ENCODE peak calls at places on chromosomes 3 and 15, in five cellular contexts. One of them, this sample, is unnamed. For H3K4me1, the result is how much of the 10 kb centered on the place peaks cover.

GRCh38 chr3:99974989-99975388 is 139.3 kb downstream of the FILIP1L start:
- DNase-seq in IMR-90: no peak
- DNase-seq in naive thymus-derived CD4-positive, alpha-beta T cell: no peak
- DNase-seq in cardiac muscle cell: no peak
- DNase-seq in OCI-LY7: no peak
- DNase-seq in this sample: no peak

GRCh38 chr15:35545316-35545824 is 595 bp downstream of the DPH6 start:
- DNase-seq in IMR-90: peak
- DNase-seq in naive thymus-derived CD4-positive, alpha-beta T cell: no peak
- DNase-seq in cardiac muscle cell: peak
- DNase-seq in OCI-LY7: peak
- DNase-seq in this sample: peak

GRCh38 chr15:29090617-29091466 is 178.8 kb downstream of the NSMCE3 start:
- DNase-seq in IMR-90: peak
- DNase-seq in naive thymus-derived CD4-positive, alpha-beta T cell: peak
- DNase-seq in cardiac muscle cell: peak
- DNase-seq in OCI-LY7: peak
- DNase-seq in this sample: peak

GRCh38 chr3:39721076-39721475 is 88.3 kb upstream of the MYRIP start:
- DNase-seq in IMR-90: no peak
- DNase-seq in naive thymus-derived CD4-positive, alpha-beta T cell: no peak
- DNase-seq in cardiac muscle cell: no peak
- DNase-seq in OCI-LY7: no peak
- DNase-seq in this sample: no peak

GRCh38 chr3:182405752-182406151 is 387.6 kb upstream of the ATP11B start:
- DNase-seq in IMR-90: no peak
- DNase-seq in naive thymus-derived CD4-positive, alpha-beta T cell: no peak
- DNase-seq in cardiac muscle cell: no peak
- DNase-seq in OCI-LY7: no peak
- DNase-seq in this sample: no peak

GRCh38 chr15:60265057-60265456 is 132.7 kb downstream of the ANXA2 start:
- DNase-seq in IMR-90: no peak
- DNase-seq in naive thymus-derived CD4-positive, alpha-beta T cell: no peak
- DNase-seq in cardiac muscle cell: no peak
- DNase-seq in OCI-LY7: no peak
- DNase-seq in this sample: no peak

GRCh38 chr3:131223373-131224289 is 157.9 kb upstream of the NUDT16 start:
- DNase-seq in IMR-90: no peak
- DNase-seq in naive thymus-derived CD4-positive, alpha-beta T cell: no peak
- DNase-seq in cardiac muscle cell: no peak
- DNase-seq in OCI-LY7: no peak
- DNase-seq in this sample: no peak

GRCh38 chr15:47577476-47577875 is 139.8 kb upstream of the SEMA6D start:
- DNase-seq in IMR-90: no peak
- DNase-seq in naive thymus-derived CD4-positive, alpha-beta T cell: no peak
- DNase-seq in cardiac muscle cell: peak
- DNase-seq in OCI-LY7: no peak
- DNase-seq in this sample: no peak

GRCh38 chr15:81155375-81156218 is 21.5 kb downstream of the CFAP161 start:
- DNase-seq in IMR-90: peak
- DNase-seq in naive thymus-derived CD4-positive, alpha-beta T cell: peak
- DNase-seq in cardiac muscle cell: peak
- DNase-seq in OCI-LY7: peak
- DNase-seq in this sample: peak

GRCh38 chr15:53903129-53903528 is 75.1 kb upstream of the UNC13C start:
- DNase-seq in IMR-90: no peak
- DNase-seq in naive thymus-derived CD4-positive, alpha-beta T cell: no peak
- DNase-seq in cardiac muscle cell: no peak
- DNase-seq in OCI-LY7: no peak
- DNase-seq in this sample: no peak

GRCh38 chr3:87227835-87228144 is 681 bp downstream of the CHMP2B start:
- DNase-seq in IMR-90: peak
- DNase-seq in naive thymus-derived CD4-positive, alpha-beta T cell: no peak
- DNase-seq in cardiac muscle cell: no peak
- DNase-seq in OCI-LY7: peak
- DNase-seq in this sample: no peak

GRCh38 chr3:194572944-194573491 is 60.2 kb downstream of the TMEM44 start:
- DNase-seq in IMR-90: peak
- DNase-seq in naive thymus-derived CD4-positive, alpha-beta T cell: no peak
- DNase-seq in cardiac muscle cell: no peak
- DNase-seq in OCI-LY7: no peak
- DNase-seq in this sample: no peak
- H3K4me1 ChIP-seq in IMR-90: under half
- H3K4me1 ChIP-seq in naive thymus-derived CD4-positive, alpha-beta T cell: under half
- H3K4me1 ChIP-seq in cardiac muscle cell: under half
- H3K4me1 ChIP-seq in OCI-LY7: under half
- H3K4me1 ChIP-seq in this sample: under half

GRCh38 chr3:169659096-169659521 is 4.4 kb downstream of the MECOM start:
- DNase-seq in IMR-90: no peak
- DNase-seq in naive thymus-derived CD4-positive, alpha-beta T cell: no peak
- DNase-seq in cardiac muscle cell: no peak
- DNase-seq in OCI-LY7: no peak
- DNase-seq in this sample: peak
- H3K4me1 ChIP-seq in IMR-90: under half
- H3K4me1 ChIP-seq in naive thymus-derived CD4-positive, alpha-beta T cell: under half
- H3K4me1 ChIP-seq in cardiac muscle cell: under half
- H3K4me1 ChIP-seq in OCI-LY7: under half
- H3K4me1 ChIP-seq in this sample: half or more

GRCh38 chr3:81753416-81754014 is 7.9 kb downstream of the GBE1 start:
- DNase-seq in IMR-90: no peak
- DNase-seq in naive thymus-derived CD4-positive, alpha-beta T cell: no peak
- DNase-seq in cardiac muscle cell: no peak
- DNase-seq in OCI-LY7: no peak
- DNase-seq in this sample: no peak

GRCh38 chr3:81758275-81758674 is 3.2 kb downstream of the GBE1 start:
- DNase-seq in IMR-90: peak
- DNase-seq in naive thymus-derived CD4-positive, alpha-beta T cell: no peak
- DNase-seq in cardiac muscle cell: no peak
- DNase-seq in OCI-LY7: no peak
- DNase-seq in this sample: no peak

GRCh38 chr3:81749285-81749684 is 12.2 kb downstream of the GBE1 start:
- DNase-seq in IMR-90: peak
- DNase-seq in naive thymus-derived CD4-positive, alpha-beta T cell: no peak
- DNase-seq in cardiac muscle cell: no peak
- DNase-seq in OCI-LY7: no peak
- DNase-seq in this sample: no peak

DNA sequence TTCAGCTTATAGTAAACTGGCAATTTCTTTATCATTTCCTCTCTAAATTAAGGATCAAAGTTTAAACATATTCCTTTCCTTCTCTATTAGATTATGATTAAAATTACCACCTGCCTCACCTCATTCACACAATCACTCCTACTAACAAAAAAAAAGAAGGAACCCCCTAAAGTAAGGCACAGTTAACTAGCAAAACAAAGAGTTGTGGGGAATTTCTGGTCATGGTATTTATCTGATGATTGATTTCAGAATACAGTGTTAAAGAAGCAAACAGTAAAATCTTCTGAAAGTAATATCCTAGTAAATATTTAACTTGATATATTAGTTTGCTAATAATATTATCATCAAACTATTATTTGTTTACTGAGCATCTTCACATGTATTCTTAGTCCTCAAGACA is 8.8 kb downstream of the GBE1 start:
- DNase-seq in IMR-90: no peak
- DNase-seq in naive thymus-derived CD4-positive, alpha-beta T cell: no peak
- DNase-seq in cardiac muscle cell: no peak
- DNase-seq in OCI-LY7: no peak
- DNase-seq in this sample: no peak
- H3K4me1 ChIP-seq in IMR-90: under half
- H3K4me1 ChIP-seq in naive thymus-derived CD4-positive, alpha-beta T cell: under half
- H3K4me1 ChIP-seq in cardiac muscle cell: under half
- H3K4me1 ChIP-seq in OCI-LY7: under half
- H3K4me1 ChIP-seq in this sample: under half

DNA sequence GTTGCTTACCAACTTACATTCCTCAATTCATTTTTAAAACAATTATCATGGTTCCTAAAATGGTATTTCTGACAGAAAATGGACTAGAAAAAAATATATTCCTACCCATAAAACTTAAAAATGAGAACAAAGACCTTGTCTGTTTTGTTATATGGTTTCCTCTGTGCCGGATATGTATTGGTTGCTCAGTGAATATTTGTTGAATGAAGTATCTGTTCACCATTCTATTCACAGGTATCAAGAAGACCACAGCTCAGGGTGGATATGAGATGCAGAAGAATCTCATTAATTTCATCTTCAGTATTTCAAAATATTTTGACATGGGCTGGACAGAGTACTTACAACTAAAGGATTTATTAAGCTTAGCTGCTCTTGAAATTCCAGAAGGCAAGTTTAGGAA is 58.1 kb downstream of the TUSC7 start:
- DNase-seq in IMR-90: no peak
- DNase-seq in naive thymus-derived CD4-positive, alpha-beta T cell: no peak
- DNase-seq in cardiac muscle cell: no peak
- DNase-seq in OCI-LY7: no peak
- DNase-seq in this sample: no peak
- H3K4me1 ChIP-seq in IMR-90: under half
- H3K4me1 ChIP-seq in naive thymus-derived CD4-positive, alpha-beta T cell: under half
- H3K4me1 ChIP-seq in cardiac muscle cell: under half
- H3K4me1 ChIP-seq in OCI-LY7: under half
- H3K4me1 ChIP-seq in this sample: under half

DNA sequence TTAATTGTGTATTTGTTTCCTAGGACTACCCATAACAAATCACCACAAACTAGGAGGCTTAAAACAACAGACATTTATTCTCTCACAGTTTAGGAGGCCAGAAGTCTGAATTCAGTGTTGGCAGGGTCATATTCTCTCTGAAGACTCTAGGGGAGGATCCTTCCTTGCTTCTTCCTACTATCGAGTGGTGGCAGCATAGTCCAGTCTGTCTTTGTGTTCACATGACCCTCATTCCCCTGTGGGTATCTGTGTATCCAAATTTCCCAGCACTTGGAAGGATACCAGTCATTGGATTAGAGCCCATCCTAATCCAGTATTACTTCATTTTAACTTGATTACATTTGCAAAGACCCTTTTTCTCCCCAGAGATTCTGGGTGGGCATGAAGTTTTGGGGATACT is 63.8 kb downstream of the GMPS start:
- DNase-seq in IMR-90: peak
- DNase-seq in naive thymus-derived CD4-positive, alpha-beta T cell: no peak
- DNase-seq in cardiac muscle cell: no peak
- DNase-seq in OCI-LY7: no peak
- DNase-seq in this sample: no peak
- H3K4me1 ChIP-seq in IMR-90: under half
- H3K4me1 ChIP-seq in naive thymus-derived CD4-positive, alpha-beta T cell: under half
- H3K4me1 ChIP-seq in cardiac muscle cell: under half
- H3K4me1 ChIP-seq in OCI-LY7: under half
- H3K4me1 ChIP-seq in this sample: under half

DNA sequence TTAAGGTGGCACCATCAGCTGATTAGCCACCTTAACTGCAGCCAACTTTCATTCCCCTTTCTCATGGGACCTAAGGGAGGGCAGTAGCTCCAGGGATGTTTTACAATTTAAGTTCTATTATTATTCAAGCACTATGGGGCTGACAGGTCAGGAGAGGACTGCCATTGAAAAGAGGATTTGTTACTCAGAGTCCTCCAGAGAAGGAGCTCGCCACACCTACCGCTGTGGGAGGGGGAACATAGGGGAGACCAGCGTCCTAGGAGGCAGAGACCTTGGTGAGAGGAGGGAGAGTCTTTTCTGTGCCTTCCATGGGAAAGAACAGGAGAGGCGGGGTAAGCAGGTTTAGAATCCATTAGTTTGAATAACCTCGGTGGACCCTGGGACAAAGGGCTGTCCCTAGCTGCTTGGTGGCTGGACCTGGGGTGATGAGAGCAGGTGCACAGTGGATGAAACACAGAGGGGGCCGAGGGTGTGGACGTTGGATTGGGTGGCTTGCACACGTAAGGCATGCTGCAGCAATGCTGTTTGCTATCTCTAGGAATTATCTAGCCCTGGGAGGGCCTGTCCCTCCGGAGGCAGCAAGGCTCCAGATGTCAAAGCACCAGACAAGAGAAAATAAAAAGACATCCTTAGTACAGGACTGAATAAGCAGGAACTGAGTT is 14.2 kb downstream of the ATP10A start:
- DNase-seq in IMR-90: no peak
- DNase-seq in naive thymus-derived CD4-positive, alpha-beta T cell: no peak
- DNase-seq in cardiac muscle cell: no peak
- DNase-seq in OCI-LY7: no peak
- DNase-seq in this sample: peak
- H3K4me1 ChIP-seq in IMR-90: under half
- H3K4me1 ChIP-seq in naive thymus-derived CD4-positive, alpha-beta T cell: under half
- H3K4me1 ChIP-seq in cardiac muscle cell: under half
- H3K4me1 ChIP-seq in OCI-LY7: half or more
- H3K4me1 ChIP-seq in this sample: under half

DNA sequence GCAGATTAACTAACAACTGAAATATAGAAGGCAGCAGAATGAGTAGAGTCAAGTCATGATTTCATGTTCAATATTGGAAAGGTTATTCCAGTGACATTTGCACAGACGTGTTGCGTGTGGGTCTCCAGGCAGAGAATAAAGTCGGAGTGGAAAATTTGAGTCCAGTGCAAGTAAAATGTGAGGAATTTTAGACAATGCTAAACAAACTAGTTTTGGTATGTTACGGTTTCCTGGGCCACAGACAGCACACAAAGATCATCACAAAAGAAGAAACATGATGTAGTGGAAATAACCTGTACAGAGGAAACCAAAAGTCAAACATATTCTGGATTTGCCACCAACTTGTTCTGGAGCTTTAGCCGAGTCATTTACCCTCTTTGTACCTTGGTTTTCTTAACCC is 367 bp downstream of the OR4F6 start:
- DNase-seq in IMR-90: peak
- DNase-seq in naive thymus-derived CD4-positive, alpha-beta T cell: no peak
- DNase-seq in cardiac muscle cell: no peak
- DNase-seq in OCI-LY7: no peak
- DNase-seq in this sample: no peak
- H3K4me1 ChIP-seq in IMR-90: under half
- H3K4me1 ChIP-seq in naive thymus-derived CD4-positive, alpha-beta T cell: under half
- H3K4me1 ChIP-seq in cardiac muscle cell: under half
- H3K4me1 ChIP-seq in OCI-LY7: under half
- H3K4me1 ChIP-seq in this sample: under half

This sample was measured in HAP-1.